ENCODE peak calls at places on chromosomes 13 and 19, in six cellular contexts. N, A, G, O, Z and E are unnamed samples.

GRCh38 chr13:102965802-102966201 is 100.4 kb downstream of the SLC10A2 start:
- DNase-seq in A (peak; percentile 60), N (no peak), G (no peak), Z (no peak), O (no peak), E (no peak)

GRCh38 chr13:32969516-32969941 is 46.7 kb upstream of the KL start:
- DNase-seq in G (peak; percentile 51), A (no peak), Z (no peak), O (no peak), N (peak; percentile 15), E (peak; percentile 25)

GRCh38 chr19:4575267-4575793 is 15.8 kb upstream of the SEMA6B start:
- DNase-seq in G (peak; percentile 97), A (peak; percentile 69), Z (peak; percentile 90), O (peak; percentile 36), N (no peak), E (peak; percentile 76)

GRCh38 chr19:18541258-18541991 is 1.9 kb downstream of the FKBP8 start:
- DNase-seq in N (no peak), G (no peak), Z (no peak), O (no peak), A (no peak), E (no peak)

GRCh38 chr13:75468098-75468497 is 13.9 kb downstream of the TBC1D4 start:
- DNase-seq in Z (no peak), G (peak; percentile 80), A (no peak), O (no peak), N (no peak), E (no peak)

GRCh38 chr13:31588331-31588730 is 151.0 kb upstream of the RXFP2 start:
- DNase-seq in N (no peak), Z (no peak), G (no peak), O (no peak), A (no peak), E (no peak)

GRCh38 chr13:80141114-80141849 is 199.6 kb downstream of the SPRY2 start:
- DNase-seq in G (peak; percentile 63), N (no peak), A (no peak), Z (no peak), O (peak; percentile 13), E (peak; percentile 22)

GRCh38 chr19:35226748-35227147 is 1.8 kb downstream of the FAM187B start:
- DNase-seq in N (no peak), A (no peak), O (no peak), G (no peak), Z (no peak), E (no peak)

GRCh38 chr13:48741377-48741776 is 87.6 kb downstream of the CYSLTR2 start:
- DNase-seq in N (no peak), Z (no peak), O (no peak), G (peak; percentile 86), A (peak; percentile 64), E (no peak)

GRCh38 chr13:47256618-47257017 is 359.8 kb upstream of the HTR2A start:
- DNase-seq in O (no peak), G (peak; percentile 47), N (no peak), Z (peak; percentile 89), A (peak; percentile 85), E (no peak)

GRCh38 chr13:20981370-20982095 is 79.0 kb upstream of the XPO4 start:
- DNase-seq in G (no peak), O (no peak), N (no peak), Z (no peak), A (no peak), E (no peak)

GRCh38 chr19:48629297-48629598 is 7.9 kb downstream of the DBP start:
- DNase-seq in Z (no peak), N (no peak), A (no peak), G (no peak), O (no peak), E (no peak)

GRCh38 chr19:48628486-48629296 is 8.5 kb downstream of the DBP start:
- DNase-seq in G (no peak), A (no peak), O (no peak), N (no peak), Z (no peak), E (no peak)

GRCh38 chr19:48625891-48626327 is 6.6 kb downstream of the SPHK2 start:
- DNase-seq in O (no peak), G (no peak), A (no peak), Z (no peak), N (no peak), E (no peak)

GRCh38 chr19:48627865-48628314 is 8.6 kb downstream of the SPHK2 start:
- DNase-seq in O (no peak), G (no peak), N (no peak), A (no peak), Z (no peak), E (no peak)

GRCh38 chr19:48627211-48627864 is 8.0 kb downstream of the SPHK2 start:
- DNase-seq in A (peak; percentile 71), O (no peak), Z (no peak), G (no peak), N (no peak), E (no peak)
- H3K4me1 ChIP-seq in A (peaks cover 18% of the 10 kb centered on the region), O (peaks cover 17% of the 10 kb centered on the region), Z (no peaks in the 10 kb centered on the region), G (peaks cover 16% of the 10 kb centered on the region), N (peaks cover 12% of the 10 kb centered on the region), E (peaks cover 21% of the 10 kb centered on the region)

GRCh38 chr19:1758231-1758577 is 4.9 kb downstream of the ONECUT3 start:
- DNase-seq in N (no peak), O (no peak), Z (no peak), A (no peak), G (no peak), E (no peak)
- TF ChIP-seq EZH2 in N (no peak), O (no peak), Z (no peak), A (peak; percentile 2), G (no peak), E (peak; percentile 41)

GRCh38 chr13:113008841-113009240 is 39.8 kb downstream of the MCF2L start:
- DNase-seq in A (no peak), G (no peak), O (no peak), Z (no peak), N (no peak), E (no peak)

GRCh38 chr13:113013303-113013702 is 44.3 kb downstream of the MCF2L start:
- DNase-seq in O (no peak), Z (peak; percentile 75), A (no peak), N (no peak), G (no peak), E (no peak)

GRCh38 chr13:113010510-113010865 is 41.5 kb downstream of the MCF2L start:
- DNase-seq in A (no peak), O (no peak), G (no peak), N (no peak), Z (no peak), E (no peak)

GRCh38 chr13:113006660-113007059 is 37.6 kb downstream of the MCF2L start:
- DNase-seq in Z (no peak), O (no peak), A (no peak), N (no peak), G (no peak), E (no peak)

DNA sequence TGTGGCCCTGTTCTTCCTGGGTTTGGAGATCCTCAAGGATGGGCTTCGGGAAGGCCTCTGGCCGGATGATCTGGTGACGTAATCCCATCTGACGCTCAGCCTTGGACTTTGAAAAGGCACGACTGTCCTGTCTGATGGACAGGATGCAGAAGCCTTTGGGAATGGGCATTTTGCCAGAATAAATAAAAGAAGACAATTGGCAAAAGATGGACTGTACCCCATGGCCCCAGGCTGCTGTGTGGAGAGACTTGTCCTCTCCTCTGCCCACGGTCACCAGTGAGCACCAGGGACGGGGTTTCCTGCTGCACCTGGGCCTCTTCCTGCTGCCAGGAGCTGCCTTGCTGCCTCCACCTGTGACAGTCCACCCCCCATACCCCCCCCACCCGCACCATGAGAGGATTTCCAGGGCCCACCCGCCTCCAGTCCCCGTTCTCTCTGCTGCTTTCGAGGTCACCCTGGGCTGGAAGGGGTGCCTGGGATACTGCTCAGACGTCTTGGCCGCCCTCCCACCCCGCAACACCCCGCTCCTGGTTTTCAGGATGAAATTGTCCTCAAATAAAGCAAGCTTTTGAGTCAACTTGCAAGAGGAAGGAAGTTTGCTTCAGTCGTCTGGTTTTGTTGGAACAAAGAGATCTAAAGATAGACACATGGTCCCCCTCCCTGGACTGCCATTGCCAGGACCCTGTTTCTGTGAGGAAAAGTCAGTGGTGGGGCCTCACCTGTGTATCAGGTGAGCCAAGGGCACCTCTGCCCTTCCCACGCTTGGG is 40.9 kb downstream of the MCF2L start:
- DNase-seq in A (no peak), N (no peak), O (no peak), G (no peak), Z (no peak), E (no peak)
- H3K4me1 ChIP-seq in A (no peaks in the 10 kb centered on the region), N (no peaks in the 10 kb centered on the region), O (no peaks in the 10 kb centered on the region), G (no peaks in the 10 kb centered on the region), Z (peaks cover 19% of the 10 kb centered on the region), E (no peaks in the 10 kb centered on the region)

GRCh38 chr13:112058941-112059340 is 8.0 kb upstream of the SOX1 start:
- DNase-seq in N (no peak), Z (no peak), O (no peak), A (no peak), G (no peak), E (no peak)

GRCh38 chr13:112056739-112057433 is 10.1 kb upstream of the SOX1 start:
- DNase-seq in Z (no peak), A (no peak), O (peak; percentile 34), N (no peak), G (no peak), E (peak; percentile 50)

GRCh38 chr13:112058519-112058873 is 8.5 kb upstream of the SOX1 start:
- DNase-seq in G (no peak), Z (no peak), A (no peak), N (no peak), O (no peak), E (no peak)

GRCh38 chr13:112057434-112057735 is 9.6 kb upstream of the SOX1 start:
- DNase-seq in N (no peak), A (no peak), O (peak; percentile 38), G (no peak), Z (no peak), E (no peak)

GRCh38 chr13:112057736-112058518 is 9.0 kb upstream of the SOX1 start:
- DNase-seq in N (no peak), A (no peak), G (no peak), Z (no peak), O (peak; percentile 74), E (peak; percentile 43)
- TF ChIP-seq EZH2 in N (no peak), A (no peak), G (no peak), Z (no peak), O (peak; percentile 87), E (no peak)

GRCh38 chr19:13089139-13089856 is 13.4 kb downstream of the LYL1 start:
- DNase-seq in O (peak; percentile 61), G (no peak), A (no peak), Z (peak; percentile 43), N (no peak), E (peak; percentile 50)
- H3K4me1 ChIP-seq in O (peaks cover 21% of the 10 kb centered on the region), G (peaks cover 12% of the 10 kb centered on the region), A (peaks cover 2% of the 10 kb centered on the region), Z (peaks cover 5% of the 10 kb centered on the region), N (peaks cover 5% of the 10 kb centered on the region), E (peaks cover 30% of the 10 kb centered on the region)

GRCh38 chr13:27791146-27791900 is 960 bp upstream of the GSX1 start:
- DNase-seq in A (no peak), G (no peak), O (no peak), N (no peak), Z (no peak), E (no peak)
- TF ChIP-seq EZH2 in A (peak; percentile 87), G (no peak), O (peak; percentile 70), N (peak; percentile 62), Z (no peak), E (peak; percentile 97)